ENCODE peak calls at places on chromosomes 13 and 19, in nine cellular contexts. O, R, F, K, T, N, A, G and E are unnamed samples.

GRCh38 chr19:1172353-1173159 is 1.5 kb downstream of the SBNO2 start:
- DNase-seq in O (no peak), R (no peak), F (peak; percentile 58), K (peak; percentile 78), T (peak; percentile 65), N (peak; percentile 85), A (peak; percentile 85), G (no peak), E (no peak)

GRCh38 chr13:41603917-41604316 is 146.6 kb downstream of the RGCC start:
- DNase-seq in O (no peak), R (no peak), F (peak; percentile 46), K (peak; percentile 31), T (peak; percentile 60), N (peak; percentile 24), A (peak; percentile 72), G (peak; percentile 78), E (peak; percentile 90)

GRCh38 chr19:38901683-38902082 is 1.9 kb downstream of the NFKBIB start:
- DNase-seq in O (no peak), R (no peak), F (no peak), K (no peak), T (no peak), N (no peak), A (no peak), G (no peak), E (no peak)

GRCh38 chr13:44004881-44005280 is 125.2 kb downstream of the LACC1 start:
- DNase-seq in O (no peak), R (no peak), F (no peak), K (no peak), T (peak; percentile 39), N (no peak), A (no peak), G (peak; percentile 54), E (no peak)

GRCh38 chr19:48596237-48596636 is 10.3 kb upstream of the SPACA4 start:
- DNase-seq in O (no peak), R (no peak), F (no peak), K (no peak), T (no peak), N (no peak), A (no peak), G (no peak), E (no peak)

GRCh38 chr19:746208-746819 is 4.6 kb upstream of the MISP start:
- DNase-seq in O (no peak), R (no peak), F (no peak), K (no peak), T (no peak), N (no peak), A (no peak), G (no peak), E (no peak)

GRCh38 chr13:39051157-39051556 is 12.9 kb downstream of the NHLRC3 start:
- DNase-seq in O (no peak), R (peak; percentile 46), F (no peak), K (no peak), T (peak; percentile 61), N (no peak), A (no peak), G (peak; percentile 9), E (no peak)

GRCh38 chr19:14434543-14435319 is 1.6 kb downstream of the PKN1 start:
- DNase-seq in O (no peak), R (no peak), F (peak; percentile 84), K (peak; percentile 56), T (peak; percentile 86), N (peak; percentile 36), A (peak; percentile 77), G (peak; percentile 58), E (no peak)

GRCh38 chr19:33953592-33953991 is 156.9 kb downstream of the KCTD15 start:
- DNase-seq in O (no peak), R (peak; percentile 25), F (no peak), K (no peak), T (no peak), N (no peak), A (no peak), G (no peak), E (no peak)

GRCh38 chr13:111659842-111660241 is 339.4 kb downstream of the TEX29 start:
- DNase-seq in O (no peak), R (no peak), F (no peak), K (no peak), T (no peak), N (no peak), A (no peak), G (no peak), E (no peak)

GRCh38 chr19:1220452-1221037 is 15.0 kb downstream of the STK11 start:
- DNase-seq in O (no peak), R (no peak), F (no peak), K (no peak), T (no peak), N (no peak), A (no peak), G (no peak), E (no peak)

GRCh38 chr13:51995677-51996551 is 15.3 kb downstream of the ATP7B start:
- DNase-seq in O (no peak), R (peak; percentile 33), F (no peak), K (peak; percentile 85), T (peak; percentile 56), N (peak; percentile 22), A (no peak), G (no peak), E (no peak)

DNA sequence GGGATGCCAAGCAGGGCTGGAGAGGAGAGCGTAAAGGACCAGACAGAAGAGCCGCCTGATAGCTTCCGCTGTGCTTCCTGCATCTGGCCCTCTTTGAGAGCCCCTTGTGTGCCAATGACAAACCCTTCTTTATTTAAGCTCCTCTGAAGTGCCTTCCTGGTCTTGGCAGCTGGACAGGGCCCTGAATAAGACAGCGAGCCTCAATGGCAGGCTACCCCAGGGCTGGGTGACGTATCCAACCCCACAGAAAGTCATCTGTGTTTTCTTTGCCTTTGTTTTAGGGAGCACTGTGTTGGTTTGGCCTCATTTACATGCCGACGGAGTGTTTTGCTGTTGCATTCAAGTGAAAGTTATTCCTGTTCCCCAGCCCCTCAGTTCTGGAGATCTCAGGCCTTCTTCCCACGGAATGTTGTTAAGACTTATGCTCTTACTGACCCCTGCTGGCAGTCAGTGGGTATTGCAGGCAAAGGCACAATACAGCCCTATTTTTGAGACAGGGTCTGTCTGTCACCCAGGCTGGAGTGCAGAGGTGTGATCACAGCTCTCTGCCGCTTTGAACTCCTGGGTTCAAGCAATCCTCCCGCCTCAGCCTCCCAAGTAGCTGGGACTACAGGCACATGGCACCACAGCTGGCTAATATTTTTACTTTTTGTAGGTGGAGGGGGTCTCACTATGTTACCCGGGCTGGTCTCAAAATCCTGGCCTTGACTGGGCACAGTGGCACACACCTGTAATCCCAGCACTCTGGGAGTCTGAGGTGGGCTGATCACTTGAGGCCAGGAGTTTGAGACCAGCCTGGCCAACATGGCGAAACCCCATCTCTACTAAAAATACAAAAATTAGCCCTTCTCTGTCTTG is 16.8 kb downstream of the CCL25 start:
- DNase-seq in O (no peak), R (peak; percentile 90), F (no peak), K (no peak), T (no peak), N (no peak), A (no peak), G (no peak), E (no peak)
- TF ChIP-seq CTCF in O (no peak), R (peak; percentile 94), F (peak; percentile 89), K (no peak), T (peak; percentile 56), N (no peak), A (peak; percentile 39), G (peak; percentile 61), E (peak; percentile 63)

GRCh38 chr13:102091231-102091630 is 310.6 kb downstream of the FGF14 start:
- DNase-seq in O (no peak), R (peak; percentile 90), F (no peak), K (no peak), T (no peak), N (no peak), A (no peak), G (no peak), E (no peak)
- TF ChIP-seq CTCF in O (no peak), R (peak; percentile 65), F (no peak), K (no peak), T (no peak), N (no peak), A (no peak), G (peak; percentile 32), E (peak; percentile 42)

GRCh38 chr19:47381121-47381520 is 32.0 kb downstream of the DHX34 start:
- DNase-seq in O (no peak), R (no peak), F (no peak), K (no peak), T (no peak), N (no peak), A (no peak), G (no peak), E (no peak)

GRCh38 chr19:47378246-47378645 is 29.1 kb downstream of the DHX34 start:
- DNase-seq in O (no peak), R (no peak), F (no peak), K (peak; percentile 50), T (no peak), N (no peak), A (no peak), G (no peak), E (no peak)

GRCh38 chr19:47380559-47380958 is 31.4 kb downstream of the DHX34 start:
- DNase-seq in O (no peak), R (no peak), F (no peak), K (no peak), T (no peak), N (no peak), A (no peak), G (no peak), E (no peak)

GRCh38 chr19:47377801-47378200 is 28.7 kb downstream of the DHX34 start:
- DNase-seq in O (no peak), R (no peak), F (no peak), K (peak; percentile 46), T (no peak), N (no peak), A (no peak), G (no peak), E (no peak)

GRCh38 chr19:47379398-47379938 is 30.4 kb downstream of the DHX34 start:
- DNase-seq in O (no peak), R (no peak), F (no peak), K (no peak), T (no peak), N (no peak), A (peak; percentile 75), G (no peak), E (no peak)
- TF ChIP-seq CTCF in O (no peak), R (no peak), F (no peak), K (no peak), T (no peak), N (no peak), A (peak; percentile 15), G (no peak), E (no peak)

GRCh38 chr19:40369797-40370196 is 20.2 kb downstream of the HIPK4 start:
- DNase-seq in O (no peak), R (no peak), F (no peak), K (no peak), T (no peak), N (no peak), A (no peak), G (no peak), E (no peak)

GRCh38 chr19:40365613-40366401 is 17.3 kb downstream of the PLD3 start:
- DNase-seq in O (peak; percentile 89), R (peak; percentile 91), F (peak; percentile 51), K (peak; percentile 43), T (peak; percentile 43), N (peak; percentile 69), A (no peak), G (no peak), E (no peak)

GRCh38 chr19:40365010-40365409 is 16.5 kb downstream of the PLD3 start:
- DNase-seq in O (no peak), R (no peak), F (no peak), K (no peak), T (no peak), N (no peak), A (no peak), G (no peak), E (no peak)

GRCh38 chr19:40367577-40368434 is 19.3 kb downstream of the PLD3 start:
- DNase-seq in O (no peak), R (no peak), F (no peak), K (no peak), T (no peak), N (no peak), A (no peak), G (no peak), E (no peak)

GRCh38 chr19:40366697-40367561 is 18.4 kb downstream of the PLD3 start:
- DNase-seq in O (no peak), R (peak; percentile 81), F (no peak), K (no peak), T (no peak), N (no peak), A (no peak), G (no peak), E (no peak)
- TF ChIP-seq CTCF in O (no peak), R (peak; percentile 48), F (no peak), K (no peak), T (no peak), N (no peak), A (no peak), G (no peak), E (no peak)